ENCODE peak calls at places on chromosomes 5 and 9, in eight cellular contexts. N is AG08395; J is iPS-NIHi11; B is naive thymus-derived CD8-positive, alpha-beta T cell; Y is mucosa of gallbladder; C is T-helper 9 cell; K is left cardiac atrium; D is lower leg skin. P is an unnamed sample.
A peak's percentile ranks its signal among the peaks of the same experiment; 100 is the strongest.

GRCh38 chr9:93143830-93144530 is 9.9 kb upstream of the NINJ1 start:
- DNase-seq in J (peak; percentile 54), Y (no peak), B (peak; percentile 66), K (no peak), N (no peak), D (no peak), C (peak; percentile 62), P (no peak)

GRCh38 chr5:9545959-9546851 is at the start of gene SEMA5A:
- DNase-seq in K (peak; percentile 82), B (no peak), D (peak; percentile 94), J (peak; percentile 72), Y (peak; percentile 64), N (peak; percentile 78), C (peak; percentile 0), P (peak; percentile 65)

GRCh38 chr5:372911-373709 is 51.6 kb downstream of the AHRR start:
- DNase-seq in B (no peak), D (peak; percentile 85), J (peak; percentile 61), Y (peak; percentile 10), K (no peak), N (no peak), C (no peak), P (peak; percentile 77)

GRCh38 chr5:82348749-82349148 is 70.6 kb upstream of the RPS23 start:
- DNase-seq in B (no peak), D (no peak), K (peak; percentile 47), C (no peak), J (no peak), N (peak; percentile 76), Y (no peak), P (peak; percentile 32)

GRCh38 chr5:140553657-140554056 is 3.6 kb downstream of the SRA1 start:
- DNase-seq in N (no peak), K (no peak), J (no peak), B (no peak), Y (no peak), D (no peak), C (no peak), P (no peak)

GRCh38 chr9:83043583-83043982 is 19.4 kb downstream of the RASEF start:
- DNase-seq in D (no peak), N (peak; percentile 43), C (no peak), K (no peak), B (no peak), J (no peak), Y (no peak), P (no peak)

GRCh38 chr5:157046041-157046440 is 12.9 kb downstream of the HAVCR1 start:
- DNase-seq in K (peak; percentile 37), J (no peak), B (no peak), Y (peak; percentile 88), D (no peak), C (no peak), N (no peak), P (peak; percentile 43)

GRCh38 chr9:95003694-95004451 is 277.4 kb downstream of the AOPEP start:
- DNase-seq in Y (no peak), J (peak; percentile 67), C (no peak), K (peak; percentile 73), D (peak; percentile 91), B (no peak), N (peak; percentile 60), P (peak; percentile 77)

GRCh38 chr5:98443916-98444315 is 329.5 kb upstream of the RGMB start:
- DNase-seq in D (no peak), C (no peak), B (no peak), N (no peak), J (no peak), K (no peak), Y (no peak), P (no peak)

GRCh38 chr9:131402738-131403492 is 9.0 kb downstream of the PRRC2B start:
- DNase-seq in B (no peak), J (no peak), D (peak; percentile 96), N (peak; percentile 85), Y (peak; percentile 83), C (no peak), K (peak; percentile 95), P (peak; percentile 87)

GRCh38 chr9:84668204-84669007 is 1.1 kb upstream of the NTRK2 start:
- DNase-seq in B (no peak), C (no peak), J (peak; percentile 92), N (peak; percentile 68), K (peak; percentile 81), D (peak; percentile 92), Y (peak; percentile 58), P (peak; percentile 92)

GRCh38 chr9:69744688-69745380 is 15.0 kb downstream of the PTAR1 start:
- DNase-seq in J (no peak), N (no peak), D (no peak), K (no peak), B (no peak), C (no peak), Y (no peak), P (no peak)

GRCh38 chr5:34411470-34412346 is 244.4 kb upstream of the RAI14 start:
- DNase-seq in J (peak; percentile 67), B (no peak), K (no peak), N (peak; percentile 24), D (no peak), Y (no peak), C (no peak), P (no peak)